ENCODE peak calls at places on chromosomes 5 and 9, in five cellular contexts. Q, P, C, J and G are unnamed samples.
A peak's percentile ranks its signal among the peaks of the same experiment; 100 is the strongest.

GRCh38 chr5:143913008-143913752 is 101.2 kb downstream of the HMHB1 start:
- DNase-seq in Q (peak; percentile 91), P (no peak), C (no peak), J (no peak), G (peak; percentile 5)

GRCh38 chr9:90830977-90831376 is 29.4 kb downstream of the SYK start:
- DNase-seq in Q (no peak), P (no peak), C (no peak), J (no peak), G (no peak)

GRCh38 chr9:125272697-125273096 is 11.1 kb downstream of the GAPVD1 start:
- DNase-seq in Q (no peak), P (no peak), C (no peak), J (no peak), G (no peak)

GRCh38 chr5:126274396-126274795 is 148.8 kb upstream of the GRAMD2B start:
- DNase-seq in Q (no peak), P (peak; percentile 6), C (no peak), J (no peak), G (no peak)

GRCh38 chr9:116837038-116837998 is 150.2 kb downstream of the TRIM32 start:
- DNase-seq in Q (no peak), P (peak; percentile 11), C (no peak), J (no peak), G (no peak)

GRCh38 chr9:108934323-108934885 is at the start of gene ABITRAM:
- DNase-seq in Q (peak; percentile 81), P (peak; percentile 62), C (peak; percentile 90), J (peak; percentile 73), G (peak; percentile 81)

GRCh38 chr5:161446655-161447054 is 99.9 kb downstream of the GABRB2 start:
- DNase-seq in Q (no peak), P (no peak), C (no peak), J (no peak), G (no peak)

GRCh38 chr9:122865300-122865699 is 36.9 kb upstream of the PDCL start:
- DNase-seq in Q (no peak), P (no peak), C (no peak), J (no peak), G (no peak)

GRCh38 chr9:88976186-88976887 is 14.9 kb upstream of the S1PR3 start:
- DNase-seq in Q (no peak), P (no peak), C (peak; percentile 30), J (no peak), G (no peak)

GRCh38 chr9:5767968-5768932 is 64.7 kb downstream of the ERMP1 start:
- DNase-seq in Q (no peak), P (no peak), C (no peak), J (no peak), G (no peak)

GRCh38 chr5:170028124-170028523 is 47.8 kb upstream of the INSYN2B start:
- DNase-seq in Q (no peak), P (no peak), C (no peak), J (no peak), G (no peak)

GRCh38 chr5:89950234-89950633 is 459.3 kb downstream of the CETN3 start:
- DNase-seq in Q (no peak), P (no peak), C (no peak), J (no peak), G (no peak)

GRCh38 chr9:4225291-4226119 is 74.4 kb downstream of the GLIS3 start:
- DNase-seq in Q (peak; percentile 99), P (no peak), C (no peak), J (no peak), G (no peak)

GRCh38 chr9:109699019-109699418 is 81.0 kb upstream of the PALM2AKAP2 start:
- DNase-seq in Q (peak; percentile 51), P (no peak), C (no peak), J (no peak), G (no peak)

GRCh38 chr5:17359451-17359965 is 138.5 kb upstream of the TAF11L2 start:
- DNase-seq in Q (peak; percentile 95), P (no peak), C (no peak), J (no peak), G (no peak)

GRCh38 chr9:110555551-110555950 is 24.0 kb downstream of the SVEP1 start:
- DNase-seq in Q (peak; percentile 62), P (no peak), C (no peak), J (no peak), G (no peak)

GRCh38 chr5:35209862-35210261 is 20.4 kb downstream of the PRLR start:
- DNase-seq in Q (no peak), P (no peak), C (no peak), J (no peak), G (no peak)

GRCh38 chr5:119411935-119412623 is 40.2 kb upstream of the HSD17B4 start:
- DNase-seq in Q (peak; percentile 57), P (peak; percentile 71), C (no peak), J (no peak), G (peak; percentile 48)

GRCh38 chr5:491856-492155 is 32.4 kb downstream of the SLC9A3 start:
- DNase-seq in Q (no peak), P (no peak), C (no peak), J (no peak), G (no peak)

GRCh38 chr5:58382131-58382534 is 77.8 kb downstream of the PLK2 start:
- DNase-seq in Q (no peak), P (no peak), C (no peak), J (no peak), G (no peak)

GRCh38 chr5:135271533-135272310 is 127.3 kb downstream of the MACROH2A1 start:
- DNase-seq in Q (peak; percentile 59), P (no peak), C (no peak), J (no peak), G (no peak)

GRCh38 chr9:34372598-34373011 is 4.1 kb downstream of the MYORG start:
- DNase-seq in Q (no peak), P (no peak), C (peak; percentile 90), J (no peak), G (no peak)

GRCh38 chr9:10633785-10634184 is 21.0 kb upstream of the PTPRD start:
- DNase-seq in Q (no peak), P (no peak), C (no peak), J (no peak), G (no peak)

GRCh38 chr5:36744678-36745659 is 131.6 kb upstream of the NIPBL start:
- DNase-seq in Q (peak; percentile 62), P (peak; percentile 88), C (no peak), J (no peak), G (peak; percentile 72)

GRCh38 chr9:124277420-124277819 is 19.7 kb downstream of the NEK6 start:
- DNase-seq in Q (no peak), P (no peak), C (no peak), J (no peak), G (no peak)

GRCh38 chr5:476102-476813 is 33.3 kb downstream of the EXOC3 start:
- DNase-seq in Q (no peak), P (no peak), C (no peak), J (no peak), G (no peak)

GRCh38 chr5:71937906-71938698 is 169.2 kb upstream of the MAP1B start:
- DNase-seq in Q (no peak), P (no peak), C (no peak), J (no peak), G (no peak)

GRCh38 chr5:124628721-124629596 is 117.5 kb downstream of the ZNF608 start:
- DNase-seq in Q (peak; percentile 99), P (no peak), C (no peak), J (no peak), G (peak; percentile 90)

GRCh38 chr5:140875085-140876065 is at the start of gene PCDHA12:
- DNase-seq in Q (no peak), P (no peak), C (no peak), J (no peak), G (no peak)

GRCh38 chr9:127753556-127753955 is 18.5 kb upstream of the TOR2A start:
- DNase-seq in Q (no peak), P (no peak), C (no peak), J (no peak), G (no peak)

GRCh38 chr5:168706655-168707069 is 127.5 kb upstream of the PANK3 start:
- DNase-seq in Q (peak; percentile 48), P (no peak), C (no peak), J (no peak), G (peak; percentile 5)